ENCODE peak calls at places on chromosomes 6 and 20, in five cellular contexts. S, Z, W, T and O are unnamed samples.

GRCh38 chr6:129369737-129370136 is 340.2 kb downstream of the ARHGAP18 start:
- DNase-seq in S (no peak), Z (no peak), W (peak; percentile 4), T (no peak), O (no peak)

GRCh38 chr6:108114861-108115597 is 40.5 kb upstream of the OSTM1 start:
- DNase-seq in S (peak; percentile 78), T (no peak), Z (peak; percentile 90), W (peak; percentile 76), O (peak; percentile 89)

GRCh38 chr6:161091972-161092701 is 100.6 kb downstream of the MAP3K4 start:
- DNase-seq in S (no peak), Z (no peak), W (peak; percentile 79), T (no peak), O (no peak)

GRCh38 chr6:76166297-76166696 is 93.8 kb upstream of the IMPG1 start:
- DNase-seq in S (no peak), W (no peak), T (no peak), Z (no peak), O (no peak)

GRCh38 chr6:142926494-142927273 is 18.3 kb downstream of the HIVEP2 start:
- DNase-seq in Z (peak; percentile 97), W (peak; percentile 84), T (peak; percentile 68), S (peak; percentile 54), O (peak; percentile 81)

GRCh38 chr20:20820780-20821495 is 108.5 kb upstream of the RALGAPA2 start:
- DNase-seq in T (no peak), Z (no peak), W (no peak), S (no peak), O (no peak)

GRCh38 chr6:39092124-39092523 is 22.9 kb downstream of the SAYSD1 start:
- DNase-seq in Z (no peak), S (no peak), T (no peak), W (no peak), O (peak; percentile 55)

GRCh38 chr20:37406010-37406998 is 60.4 kb downstream of the SRC start:
- DNase-seq in T (no peak), Z (peak; percentile 43), W (peak; percentile 75), S (no peak), O (peak; percentile 96)

GRCh38 chr6:15171026-15171425 is 74.8 kb upstream of the JARID2 start:
- DNase-seq in Z (no peak), W (no peak), S (no peak), T (no peak), O (no peak)

GRCh38 chr20:1569417-1569861 is 11.9 kb upstream of the SIRPD start:
- DNase-seq in T (no peak), S (no peak), Z (peak; percentile 5), W (peak; percentile 73), O (no peak)

GRCh38 chr6:71205336-71205956 is 83.2 kb upstream of the OGFRL1 start:
- DNase-seq in Z (peak; percentile 43), T (no peak), S (no peak), W (peak; percentile 81), O (no peak)

GRCh38 chr6:159079367-159079766 is 34.6 kb upstream of the TAGAP start:
- DNase-seq in T (no peak), S (no peak), Z (no peak), W (no peak), O (no peak)

GRCh38 chr6:128174724-128175123 is 273.9 kb upstream of the THEMIS start:
- DNase-seq in T (no peak), Z (no peak), W (no peak), S (no peak), O (no peak)